ENCODE peak calls at places on chromosomes 7 and 10, in four cellular contexts. N is HFFc6, Z is PC-9, W is Calu3. K is an unnamed sample.

GRCh38 chr10:4677296-4678021 is 148.5 kb upstream of the AKR1E2 start:
- DNase-seq in W (no peak), Z (peak), N (no peak), K (peak)

GRCh38 chr10:102381983-102382382 is 13.5 kb upstream of the NFKB2 start:
- DNase-seq in N (no peak), W (no peak), Z (no peak), K (no peak)

GRCh38 chr7:49127359-49127848 is 203.1 kb downstream of the CDC14C start:
- DNase-seq in Z (no peak), N (no peak), W (no peak), K (no peak)

GRCh38 chr7:43647314-43647691 is 64.4 kb downstream of the STK17A start:
- DNase-seq in Z (no peak), W (no peak), N (peak), K (no peak)

GRCh38 chr7:112162161-112163020 is 43.8 kb downstream of the DOCK4 start:
- DNase-seq in W (peak), N (no peak), Z (no peak), K (peak)

GRCh38 chr10:74333174-74333573 is 182.2 kb downstream of the ADK start:
- DNase-seq in N (peak), W (no peak), Z (no peak), K (no peak)

GRCh38 chr7:158611541-158611940 is 23.9 kb upstream of the PTPRN2 start:
- DNase-seq in Z (no peak), W (no peak), N (no peak), K (no peak)

GRCh38 chr7:52168085-52168484 is 851.5 kb upstream of the COBL start:
- DNase-seq in W (no peak), N (no peak), Z (no peak), K (no peak)

GRCh38 chr10:3668276-3668960 is 116.6 kb downstream of the KLF6 start:
- DNase-seq in N (peak), W (peak), Z (peak), K (peak)

GRCh38 chr7:55274156-55274555 is 91.0 kb upstream of the LANCL2 start:
- DNase-seq in W (no peak), Z (no peak), N (no peak), K (no peak)

DNA sequence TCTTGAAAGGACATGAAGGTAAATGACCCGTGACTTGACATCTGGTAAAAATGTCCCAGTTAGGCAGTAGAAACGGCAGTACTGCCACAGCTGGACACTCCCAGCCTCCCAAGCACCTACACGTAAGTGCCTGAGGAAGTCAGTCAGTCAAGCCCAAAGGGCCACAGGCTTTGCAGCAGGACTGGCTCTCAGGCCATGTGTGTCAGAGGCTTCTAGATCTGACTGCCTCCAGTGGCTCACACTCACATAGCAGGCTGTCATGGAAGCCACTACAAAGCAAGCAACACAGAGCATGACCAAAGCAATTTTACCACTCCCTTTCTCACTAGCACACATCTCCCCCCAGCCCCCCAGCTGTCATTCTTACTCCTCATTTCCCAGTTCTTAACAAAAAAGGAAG is 17.8 kb upstream of the CCNJ start:
- DNase-seq in W (no peak), N (no peak), Z (no peak), K (no peak)
- TF ChIP-seq CTCF in W (peak), N (peak), Z (no peak), K (no peak)

GRCh38 chr7:140694592-140694991 is 1.9 kb upstream of the NDUFB2 start:
- DNase-seq in N (no peak), W (no peak), Z (no peak), K (no peak)

GRCh38 chr7:140688341-140688740 is 8.2 kb upstream of the NDUFB2 start:
- DNase-seq in Z (no peak), N (no peak), W (no peak), K (no peak)

GRCh38 chr7:140689199-140690152 is 7.0 kb upstream of the NDUFB2 start:
- DNase-seq in N (no peak), W (no peak), Z (no peak), K (no peak)

GRCh38 chr7:140695381-140695780 is 1.1 kb upstream of the NDUFB2 start:
- DNase-seq in N (no peak), Z (no peak), W (no peak), K (no peak)

DNA sequence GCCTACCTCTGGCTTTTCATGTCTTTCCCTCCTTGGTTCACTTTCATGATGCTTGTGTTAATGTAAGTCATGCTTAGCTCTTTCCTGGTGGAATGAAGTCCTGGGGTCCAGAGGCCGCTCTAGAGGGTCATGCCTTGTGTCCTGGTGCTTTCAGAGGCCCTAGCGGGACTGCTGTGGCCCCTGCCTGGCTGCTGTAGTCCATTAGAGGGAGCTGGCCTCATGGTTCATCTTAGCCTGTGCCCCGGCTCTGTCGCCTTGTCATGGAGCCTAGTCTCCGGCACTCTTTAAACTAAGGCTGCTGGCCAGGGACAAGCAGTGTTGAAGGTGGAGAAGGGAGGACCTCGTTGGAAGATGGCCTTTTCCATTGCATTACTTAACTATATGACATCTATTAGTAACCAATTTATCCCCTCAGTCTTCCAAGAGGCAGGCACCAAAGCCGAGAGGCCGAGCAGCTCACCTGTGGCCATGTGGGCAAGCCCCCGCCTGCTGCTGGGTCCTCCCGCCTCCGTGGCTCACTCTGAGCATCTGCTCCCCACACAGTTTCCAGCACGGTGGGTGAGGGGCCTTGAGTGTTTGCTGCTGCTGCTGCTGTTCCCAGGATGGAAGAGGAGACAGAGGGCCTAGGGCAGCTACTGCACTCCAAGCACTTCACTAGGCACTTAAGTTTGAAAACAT is 5.0 kb upstream of the NDUFB2 start:
- DNase-seq in Z (no peak), W (no peak), N (no peak), K (no peak)
- TF ChIP-seq CTCF in Z (no peak), W (no peak), N (no peak), K (no peak)

GRCh38 chr10:88555190-88555894 is 27.8 kb downstream of the RNLS start:
- DNase-seq in Z (no peak), W (no peak), N (no peak), K (no peak)

GRCh38 chr10:88553116-88553752 is 29.9 kb downstream of the RNLS start:
- DNase-seq in N (peak), W (peak), Z (peak), K (peak)

GRCh38 chr10:88557246-88557645 is 25.9 kb downstream of the RNLS start:
- DNase-seq in Z (no peak), W (no peak), N (no peak), K (no peak)

GRCh38 chr10:88557659-88558058 is 25.5 kb downstream of the RNLS start:
- DNase-seq in Z (no peak), N (peak), W (no peak), K (peak)
- TF ChIP-seq CTCF in Z (no peak), N (no peak), W (no peak), K (no peak)

DNA sequence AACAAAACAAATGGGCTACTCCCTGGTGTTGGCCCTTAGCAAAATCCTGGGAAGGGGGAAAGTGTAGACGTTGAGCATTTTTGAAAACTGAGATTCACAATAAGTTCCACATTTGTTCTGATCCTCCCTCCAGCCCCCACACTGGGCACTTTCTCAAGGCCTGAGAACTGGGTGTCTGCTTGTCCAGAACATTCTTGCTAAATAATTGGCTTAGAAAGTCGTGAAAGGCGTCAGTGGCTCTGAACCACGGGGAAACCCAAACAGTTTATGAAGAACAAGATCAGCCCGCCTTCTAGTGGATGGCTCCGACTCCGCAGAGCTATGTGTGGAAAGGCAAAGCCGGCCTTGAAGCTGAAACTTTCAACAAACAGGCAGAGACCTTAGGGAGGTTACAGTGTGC is 370.1 kb downstream of the PRPF18 start:
- DNase-seq in W (no peak), N (no peak), Z (no peak), K (no peak)
- TF ChIP-seq CTCF in W (no peak), N (peak), Z (no peak), K (no peak)

DNA sequence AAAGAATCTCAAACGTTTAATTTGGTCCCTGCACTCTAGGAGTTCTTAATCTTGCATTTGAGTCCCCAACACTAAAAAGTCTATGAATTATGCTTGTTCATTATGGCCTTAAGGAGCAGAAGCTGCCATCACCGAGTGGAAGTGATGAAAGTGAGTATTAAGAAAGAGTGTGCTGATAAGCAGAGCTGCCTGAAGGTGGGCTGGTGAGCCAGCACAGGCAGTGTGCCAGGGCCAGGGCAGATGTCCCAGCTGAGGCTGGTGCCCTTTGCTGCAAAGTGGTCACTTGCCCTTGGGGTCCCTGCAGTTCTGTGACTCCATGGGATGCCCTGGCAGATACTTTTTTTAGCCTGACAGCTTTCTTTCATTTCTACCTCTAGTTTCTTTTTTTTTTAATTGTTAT is 73.0 kb upstream of the LOXL4 start:
- DNase-seq in N (no peak), Z (no peak), W (no peak), K (no peak)
- TF ChIP-seq CTCF in N (no peak), Z (no peak), W (no peak), K (no peak)

GRCh38 chr10:33802566-33802965 is 468.1 kb upstream of the NRP1 start:
- DNase-seq in Z (no peak), W (no peak), N (no peak), K (no peak)

GRCh38 chr10:33804534-33804933 is 470.1 kb upstream of the NRP1 start:
- DNase-seq in N (no peak), Z (no peak), W (no peak), K (no peak)

GRCh38 chr10:33801705-33802104 is 467.2 kb upstream of the NRP1 start:
- DNase-seq in Z (peak), N (peak), W (peak), K (peak)

GRCh38 chr10:33800986-33801385 is 466.5 kb upstream of the NRP1 start:
- DNase-seq in N (no peak), W (no peak), Z (no peak), K (no peak)

GRCh38 chr10:33803248-33803647 is 468.8 kb upstream of the NRP1 start:
- DNase-seq in N (peak), W (peak), Z (no peak), K (peak)
- TF ChIP-seq CTCF in N (no peak), W (no peak), Z (no peak), K (no peak)

DNA sequence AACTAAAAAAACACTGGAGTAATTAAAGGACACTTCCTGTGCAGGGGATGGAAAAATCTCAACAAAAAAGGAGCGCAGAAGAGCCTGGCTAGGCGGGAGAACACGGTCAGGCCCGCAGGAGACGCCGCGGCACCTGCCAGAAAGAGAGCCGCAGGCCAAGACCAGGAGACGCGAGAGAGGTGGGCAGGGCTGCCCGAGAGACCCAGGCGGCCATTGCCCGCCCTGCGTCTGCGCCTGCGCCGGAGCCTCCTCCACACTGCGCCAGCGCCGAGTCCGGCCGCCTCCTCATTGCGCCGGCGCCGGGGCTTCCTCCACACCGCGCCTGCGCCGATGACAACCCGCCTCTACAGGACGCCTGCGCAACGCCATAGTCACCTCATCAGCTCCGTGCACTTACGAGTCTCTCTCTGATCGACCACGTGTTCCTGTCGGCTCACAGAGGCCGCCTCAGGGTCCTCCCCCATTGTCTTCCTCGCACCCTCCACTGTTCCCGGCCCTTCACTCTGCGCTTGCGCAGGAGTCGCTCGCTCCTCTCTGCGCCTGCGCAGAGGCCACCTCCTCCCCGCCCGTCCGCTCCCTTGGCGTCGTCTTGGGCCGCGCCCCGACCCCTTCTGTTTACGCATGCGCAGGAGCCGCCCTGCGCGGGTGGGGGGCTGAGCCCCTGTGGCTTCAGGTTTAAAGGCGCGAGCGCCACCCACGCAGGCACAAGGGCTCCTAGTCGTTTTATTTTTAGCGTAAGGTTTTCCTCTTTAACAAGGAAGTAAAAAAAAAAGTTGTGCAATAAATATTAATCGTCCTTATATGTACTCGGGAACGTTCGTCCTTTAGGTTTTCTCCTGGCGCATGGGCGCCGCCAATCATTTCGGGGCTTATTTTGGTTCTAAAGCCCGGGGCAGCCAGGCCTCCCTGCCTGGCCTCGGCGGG is 43.2 kb upstream of the FAM20C start:
- DNase-seq in N (peak), Z (peak), W (peak), K (peak)
- TF ChIP-seq CTCF in N (no peak), Z (no peak), W (no peak), K (no peak)

GRCh38 chr10:125238682-125239081 is 78.3 kb upstream of the CTBP2 start:
- DNase-seq in W (no peak), Z (no peak), N (no peak), K (no peak)
- TF ChIP-seq CTCF in W (no peak), Z (no peak), N (no peak), K (no peak)

GRCh38 chr7:100476903-100477870 is 1.8 kb downstream of the TSC22D4 start:
- DNase-seq in Z (no peak), W (no peak), N (no peak), K (no peak)
- TF ChIP-seq CTCF in Z (no peak), W (no peak), N (peak), K (peak)